ENCODE peak calls at places on chromosomes 4 and X, in ten cellular contexts. W, M, D, S, B, G, K, C, A and E are unnamed samples.

GRCh38 chr4:69568787-69569186 is 70.7 kb downstream of the UGT2A2 start:
- DNase-seq in A (no peak), G (no peak), S (no peak), D (no peak), K (no peak), M (no peak), B (no peak), C (no peak), W (no peak), E (no peak)

GRCh38 chr4:99117876-99118693 is 26.0 kb downstream of the ADH4 start:
- DNase-seq in S (no peak), B (no peak), C (no peak), G (peak), W (peak), K (no peak), A (no peak), D (no peak), M (no peak), E (no peak)

GRCh38 chrX:2664497-2664896 is 26.6 kb upstream of the CD99 start:
- DNase-seq in W (no peak), A (no peak), D (no peak), B (no peak), C (peak), S (peak), M (no peak), G (peak), K (no peak), E (no peak)

GRCh38 chr4:5710065-5710961 is 688 bp upstream of the EVC start:
- DNase-seq in S (no peak), M (no peak), B (no peak), K (no peak), G (peak), A (no peak), D (no peak), W (no peak), C (no peak), E (no peak)

GRCh38 chrX:3541336-3541735 is 172.1 kb downstream of the PRKX start:
- DNase-seq in D (no peak), A (no peak), K (no peak), M (no peak), S (no peak), W (no peak), C (no peak), G (no peak), B (no peak), E (no peak)

GRCh38 chr4:6017800-6018199 is 431 bp downstream of the C4orf50 start:
- DNase-seq in S (no peak), C (no peak), G (no peak), K (no peak), A (no peak), B (no peak), W (no peak), M (no peak), D (no peak), E (no peak)

GRCh38 chr4:80454040-80454439 is 118.5 kb downstream of the CFAP299 start:
- DNase-seq in A (no peak), D (no peak), W (no peak), M (no peak), K (no peak), B (no peak), C (no peak), G (no peak), S (no peak), E (no peak)

GRCh38 chr4:183987529-183987946 is 82.4 kb downstream of the STOX2 start:
- DNase-seq in W (peak), D (peak), G (peak), K (no peak), B (peak), A (no peak), S (peak), M (no peak), C (peak), E (peak)

GRCh38 chrX:101164766-101165590 is 54.6 kb upstream of the DRP2 start:
- DNase-seq in C (no peak), D (no peak), K (no peak), M (no peak), B (no peak), S (no peak), A (no peak), G (peak), W (no peak), E (no peak)